ENCODE peak calls at places on chromosomes 7 and 10, in six cellular contexts. N is mammary epithelial cell, W is A549, D is neural progenitor cell, F is IMR-90, Z is mesenchymal stem cell. K is an unnamed sample.

GRCh38 chr10:23001901-23002516 is 74.2 kb downstream of the ARMC3 start:
- DNase-seq in F (no peak), W (no peak), D (peak; percentile 51), N (no peak), Z (no peak), K (peak; percentile 9)

GRCh38 chr7:44565097-44565794 is 8.5 kb downstream of the DDX56 start:
- DNase-seq in W (peak; percentile 59), N (peak; percentile 42), D (peak; percentile 72), Z (peak; percentile 65), F (peak; percentile 49), K (peak; percentile 76)

GRCh38 chr10:92690211-92691041 is 671 bp downstream of the HHEX start:
- DNase-seq in F (peak; percentile 69), N (peak; percentile 56), Z (peak; percentile 84), W (peak; percentile 46), D (peak; percentile 58), K (peak; percentile 66)

GRCh38 chr10:122780391-122780790 is 65.3 kb downstream of the CUZD1 start:
- DNase-seq in N (peak; percentile 40), F (no peak), Z (no peak), W (no peak), D (no peak), K (peak; percentile 46)

GRCh38 chr7:44727346-44728262 is 21.0 kb upstream of the ZMIZ2 start:
- DNase-seq in D (no peak), Z (peak; percentile 90), F (peak; percentile 81), N (peak; percentile 77), W (no peak), K (peak; percentile 87)

GRCh38 chr7:29086545-29086944 is 59.8 kb downstream of the CPVL start:
- DNase-seq in Z (no peak), W (no peak), N (no peak), D (no peak), F (no peak), K (no peak)

GRCh38 chr10:34955391-34955790 is 134.8 kb downstream of the CUL2 start:
- DNase-seq in Z (no peak), F (no peak), W (no peak), D (no peak), N (peak; percentile 70), K (no peak)

GRCh38 chr7:5453566-5454075 is 30.0 kb upstream of the TNRC18 start:
- DNase-seq in F (no peak), Z (no peak), N (no peak), D (no peak), W (no peak), K (no peak)

GRCh38 chr10:119896061-119896655 is 3.6 kb downstream of the SEC23IP start:
- DNase-seq in N (peak; percentile 80), F (peak; percentile 95), W (no peak), D (no peak), Z (peak; percentile 66), K (peak; percentile 90)

GRCh38 chr7:99406557-99406956 is 1.8 kb downstream of the PDAP1 start:
- DNase-seq in F (no peak), Z (no peak), W (no peak), D (no peak), N (no peak), K (no peak)
- H3K4me3 ChIP-seq in F (no peak overlapping the region), Z (peak overlapping the region; percentile 99), W (peak overlapping the region; percentile 99), D (no peak overlapping the region), N (no peak overlapping the region), K (peak overlapping the region; percentile 100)

GRCh38 chr7:145696071-145696470 is 420.5 kb upstream of the CNTNAP2 start:
- DNase-seq in F (no peak), N (no peak), Z (peak; percentile 11), W (no peak), D (no peak), K (no peak)
- H3K4me1 ChIP-seq in F (no peaks in the 10 kb centered on the region), N (no peaks in the 10 kb centered on the region), Z (no peaks in the 10 kb centered on the region), W (no peaks in the 10 kb centered on the region), D (no peaks in the 10 kb centered on the region), K (no peaks in the 10 kb centered on the region)

GRCh38 chr10:85611746-85612377 is 754.7 kb downstream of the GRID1 start:
- DNase-seq in N (no peak), W (no peak), F (no peak), Z (no peak), D (no peak), K (no peak)

GRCh38 chr10:85611093-85611740 is 755.4 kb downstream of the GRID1 start:
- DNase-seq in N (no peak), W (no peak), F (no peak), Z (no peak), D (peak; percentile 57), K (no peak)

GRCh38 chr10:85612378-85612775 is 754.2 kb downstream of the GRID1 start:
- DNase-seq in Z (no peak), N (no peak), W (no peak), D (no peak), F (no peak), K (no peak)

GRCh38 chr10:85613391-85613790 is 753.2 kb downstream of the GRID1 start:
- DNase-seq in W (no peak), N (no peak), Z (no peak), D (no peak), F (no peak), K (no peak)

GRCh38 chr10:85612833-85613232 is 753.8 kb downstream of the GRID1 start:
- DNase-seq in W (no peak), D (no peak), Z (no peak), N (no peak), F (no peak), K (no peak)
- H3K4me2 ChIP-seq in W (no peak overlapping the region), D (no peak overlapping the region), Z (no peak overlapping the region), N (no peak overlapping the region), F (no peak overlapping the region), K (no peak overlapping the region)

GRCh38 chr7:108094933-108095710 is 35.0 kb downstream of the LAMB4 start:
- DNase-seq in Z (peak; percentile 91), W (peak; percentile 50), N (peak; percentile 93), F (peak; percentile 91), D (no peak), K (peak; percentile 95)
- H3K4me3 ChIP-seq in Z (peak overlapping the region; percentile 49), W (peak overlapping the region; percentile 16), N (no peak overlapping the region), F (no peak overlapping the region), D (no peak overlapping the region), K (peak overlapping the region; percentile 36)

DNA sequence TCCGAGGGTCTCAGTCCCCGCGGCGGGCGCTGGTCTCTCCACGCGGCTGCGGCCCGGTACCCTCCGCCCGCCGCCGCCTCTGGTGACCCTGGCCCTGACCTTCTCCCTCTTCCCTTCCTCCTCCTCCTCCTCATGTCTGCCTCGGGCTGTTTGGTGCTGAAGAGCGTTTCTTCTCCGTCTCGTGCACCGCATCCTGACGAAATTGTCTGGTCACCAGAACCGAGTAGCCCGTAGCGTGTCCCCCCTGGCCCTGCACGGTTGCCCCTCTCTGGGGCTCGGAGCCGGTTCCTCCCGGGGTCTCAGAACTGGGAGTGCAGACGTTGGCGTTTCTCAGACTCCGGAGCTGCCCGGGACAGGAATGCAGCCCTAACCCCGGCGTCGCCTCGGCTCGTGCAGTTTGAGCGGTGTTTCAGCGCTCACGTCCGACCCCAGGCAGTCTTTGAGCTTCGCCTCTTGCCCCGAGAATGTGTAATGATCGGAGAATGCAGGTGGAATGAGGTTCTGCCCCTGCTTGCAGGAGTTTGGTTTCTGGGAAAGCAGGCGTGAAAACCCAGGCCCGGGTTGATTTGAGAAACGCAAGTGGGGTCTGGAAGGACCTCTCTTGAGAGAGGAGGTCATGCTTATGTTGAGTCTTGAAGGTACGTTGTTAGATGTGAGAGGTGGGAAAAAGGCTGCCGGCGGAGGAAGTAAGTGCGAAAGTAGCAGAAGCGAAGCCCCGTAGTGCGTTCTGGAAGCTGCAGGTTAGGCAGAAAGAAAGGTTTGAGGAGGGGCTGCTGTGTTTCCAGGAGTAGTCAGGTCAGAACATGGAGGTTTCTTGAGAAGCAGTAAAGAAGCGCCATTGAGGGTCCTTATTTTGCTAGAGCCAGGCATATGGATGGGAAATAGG is 743 bp downstream of the RBM17 start:
- DNase-seq in W (no peak), F (no peak), D (peak; percentile 76), N (peak; percentile 61), Z (peak; percentile 51), K (peak; percentile 64)
- H3K4me1 ChIP-seq in W (peaks cover 35% of the 10 kb centered on the region), F (peaks cover 13% of the 10 kb centered on the region), D (peaks cover 15% of the 10 kb centered on the region), N (peaks cover 15% of the 10 kb centered on the region), Z (peaks cover 7% of the 10 kb centered on the region), K (peaks cover 24% of the 10 kb centered on the region)